ENCODE peak calls at places on chromosomes 7 and 10, in five cellular contexts. One of them, this sample, is unnamed. For H3K36me3, the result is how much of the 10 kb centered on the place peaks cover.

GRCh38 chr7:150374026-150374425 is 5.1 kb upstream of the ZNF775 start:
- DNase-seq in gastrocnemius medialis: no peak
- DNase-seq in PC-9: no peak
- DNase-seq in stomach: no peak
- DNase-seq in lung: no peak
- DNase-seq in this sample: no peak

GRCh38 chr7:31192996-31193395 is 140.9 kb downstream of the ADCYAP1R1 start:
- DNase-seq in gastrocnemius medialis: no peak
- DNase-seq in PC-9: no peak
- DNase-seq in stomach: peak
- DNase-seq in lung: peak
- DNase-seq in this sample: peak

GRCh38 chr7:134083766-134084487 is 43.2 kb upstream of the LRGUK start:
- DNase-seq in gastrocnemius medialis: no peak
- DNase-seq in PC-9: peak
- DNase-seq in stomach: no peak
- DNase-seq in lung: no peak
- DNase-seq in this sample: no peak

GRCh38 chr7:107563761-107564552 is at the start of the genes COG5 and DUS4L:
- DNase-seq in gastrocnemius medialis: peak
- DNase-seq in PC-9: peak
- DNase-seq in stomach: peak
- DNase-seq in lung: peak
- DNase-seq in this sample: peak

GRCh38 chr7:65820287-65820950 is 52.5 kb upstream of the VKORC1L1 start:
- DNase-seq in gastrocnemius medialis: no peak
- DNase-seq in PC-9: no peak
- DNase-seq in stomach: no peak
- DNase-seq in lung: no peak
- DNase-seq in this sample: no peak

GRCh38 chr10:84329986-84330651 is 1.7 kb downstream of the CCSER2 start:
- DNase-seq in gastrocnemius medialis: no peak
- DNase-seq in PC-9: no peak
- DNase-seq in stomach: no peak
- DNase-seq in lung: no peak
- DNase-seq in this sample: no peak

GRCh38 chr7:131933890-131934289 is 377.5 kb upstream of the PODXL start:
- DNase-seq in gastrocnemius medialis: no peak
- DNase-seq in PC-9: no peak
- DNase-seq in stomach: no peak
- DNase-seq in lung: no peak
- DNase-seq in this sample: no peak

GRCh38 chr7:151428393-151429231 is 11.3 kb downstream of the CRYGN start:
- DNase-seq in gastrocnemius medialis: peak
- DNase-seq in PC-9: peak
- DNase-seq in stomach: no peak
- DNase-seq in lung: no peak
- DNase-seq in this sample: no peak

GRCh38 chr7:5302577-5302976 is 19.8 kb downstream of the SLC29A4 start:
- DNase-seq in gastrocnemius medialis: no peak
- DNase-seq in PC-9: no peak
- DNase-seq in stomach: no peak
- DNase-seq in lung: no peak
- DNase-seq in this sample: no peak

GRCh38 chr10:43417950-43418768 is 9.2 kb upstream of the HNRNPF start:
- DNase-seq in gastrocnemius medialis: no peak
- DNase-seq in PC-9: no peak
- DNase-seq in stomach: no peak
- DNase-seq in lung: no peak
- DNase-seq in this sample: no peak

GRCh38 chr10:60757422-60757895 is 20.8 kb upstream of the CDK1 start:
- DNase-seq in gastrocnemius medialis: no peak
- DNase-seq in PC-9: no peak
- DNase-seq in stomach: no peak
- DNase-seq in lung: no peak
- DNase-seq in this sample: no peak

GRCh38 chr7:44678468-44679179 is 70.0 kb upstream of the ZMIZ2 start:
- DNase-seq in gastrocnemius medialis: peak
- DNase-seq in PC-9: no peak
- DNase-seq in stomach: no peak
- DNase-seq in lung: peak
- DNase-seq in this sample: no peak

GRCh38 chr7:117325836-117326235 is 3.0 kb upstream of the WNT2 start:
- DNase-seq in gastrocnemius medialis: no peak
- DNase-seq in PC-9: no peak
- DNase-seq in stomach: no peak
- DNase-seq in lung: no peak
- DNase-seq in this sample: no peak

GRCh38 chr10:119393019-119393418 is 149.5 kb downstream of the RGS10 start:
- DNase-seq in gastrocnemius medialis: no peak
- DNase-seq in PC-9: no peak
- DNase-seq in stomach: no peak
- DNase-seq in lung: no peak
- DNase-seq in this sample: no peak

GRCh38 chr7:24737281-24737680 is 20.0 kb downstream of the GSDME start:
- DNase-seq in gastrocnemius medialis: no peak
- DNase-seq in PC-9: no peak
- DNase-seq in stomach: no peak
- DNase-seq in lung: no peak
- DNase-seq in this sample: no peak

GRCh38 chr10:101896466-101896865 is 52.9 kb upstream of the KCNIP2 start:
- DNase-seq in gastrocnemius medialis: no peak
- DNase-seq in PC-9: no peak
- DNase-seq in stomach: no peak
- DNase-seq in lung: no peak
- DNase-seq in this sample: no peak

GRCh38 chr10:29838529-29838928 is 203.8 kb upstream of the SVIL start:
- DNase-seq in gastrocnemius medialis: no peak
- DNase-seq in PC-9: no peak
- DNase-seq in stomach: no peak
- DNase-seq in lung: no peak
- DNase-seq in this sample: no peak

GRCh38 chr10:86349474-86349873 is 17.1 kb downstream of the GRID1 start:
- DNase-seq in gastrocnemius medialis: no peak
- DNase-seq in PC-9: no peak
- DNase-seq in stomach: no peak
- DNase-seq in lung: no peak
- DNase-seq in this sample: no peak

GRCh38 chr7:68800316-68800715 is 798.0 kb upstream of the AUTS2 start:
- DNase-seq in gastrocnemius medialis: peak
- DNase-seq in PC-9: peak
- DNase-seq in stomach: no peak
- DNase-seq in lung: no peak
- DNase-seq in this sample: no peak

GRCh38 chr7:53661645-53662217 is 626.3 kb downstream of the POM121L12 start:
- DNase-seq in gastrocnemius medialis: no peak
- DNase-seq in PC-9: no peak
- DNase-seq in stomach: no peak
- DNase-seq in lung: no peak
- DNase-seq in this sample: no peak

GRCh38 chr7:7699370-7699769 is 19.0 kb downstream of the RPA3 start:
- DNase-seq in gastrocnemius medialis: no peak
- DNase-seq in PC-9: no peak
- DNase-seq in stomach: no peak
- DNase-seq in lung: no peak
- DNase-seq in this sample: no peak

GRCh38 chr7:131109757-131110293 is 217.9 kb upstream of the MKLN1 start:
- DNase-seq in gastrocnemius medialis: peak
- DNase-seq in PC-9: peak
- DNase-seq in stomach: peak
- DNase-seq in lung: peak
- DNase-seq in this sample: peak

GRCh38 chr7:70923086-70923845 is 208.7 kb upstream of the GALNT17 start:
- DNase-seq in gastrocnemius medialis: no peak
- DNase-seq in PC-9: no peak
- DNase-seq in stomach: no peak
- DNase-seq in lung: no peak
- DNase-seq in this sample: no peak

GRCh38 chr7:130133029-130133774 is 62.9 kb downstream of the KLHDC10 start:
- DNase-seq in gastrocnemius medialis: no peak
- DNase-seq in PC-9: no peak
- DNase-seq in stomach: no peak
- DNase-seq in lung: no peak
- DNase-seq in this sample: no peak

GRCh38 chr10:22017283-22018020 is 13.9 kb upstream of the DNAJC1 start:
- DNase-seq in gastrocnemius medialis: no peak
- DNase-seq in PC-9: no peak
- DNase-seq in stomach: no peak
- DNase-seq in lung: no peak
- DNase-seq in this sample: no peak
- H3K27ac ChIP-seq in gastrocnemius medialis: no peak
- H3K27ac ChIP-seq in PC-9: no peak
- H3K27ac ChIP-seq in stomach: no peak
- H3K27ac ChIP-seq in lung: no peak
- H3K27ac ChIP-seq in this sample: no peak

GRCh38 chr10:26573674-26574073 is 123.8 kb upstream of the PDSS1 start:
- DNase-seq in gastrocnemius medialis: no peak
- DNase-seq in PC-9: no peak
- DNase-seq in stomach: no peak
- DNase-seq in lung: no peak
- DNase-seq in this sample: no peak
- TF ChIP-seq CTCF in gastrocnemius medialis: no peak
- TF ChIP-seq CTCF in PC-9: no peak
- TF ChIP-seq CTCF in stomach: no peak
- TF ChIP-seq CTCF in lung: no peak
- TF ChIP-seq CTCF in this sample: no peak

DNA sequence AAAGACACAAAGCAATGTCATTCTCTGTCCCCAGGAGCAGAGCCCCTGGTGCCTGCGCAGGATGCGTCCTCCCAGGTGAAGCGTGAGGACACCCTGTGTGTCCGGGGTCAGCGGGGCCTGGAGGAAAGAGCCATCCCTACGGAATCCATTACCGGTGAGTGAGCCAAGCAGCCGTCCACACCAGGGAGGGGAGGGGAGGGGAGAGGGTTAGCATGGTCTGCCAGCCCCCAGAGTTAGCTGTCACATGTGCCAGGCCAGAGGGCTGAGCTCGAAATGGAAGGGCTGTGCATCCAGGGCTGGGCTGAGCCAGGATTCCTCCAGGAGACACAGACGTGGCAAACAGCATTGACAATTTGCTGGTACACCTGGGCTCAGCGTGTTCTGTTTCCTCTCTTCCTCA is 15.2 kb downstream of the ZNF282 start:
- DNase-seq in gastrocnemius medialis: no peak
- DNase-seq in PC-9: no peak
- DNase-seq in stomach: no peak
- DNase-seq in lung: no peak
- DNase-seq in this sample: no peak
- H3K36me3 ChIP-seq in gastrocnemius medialis: half or more
- H3K36me3 ChIP-seq in PC-9: half or more
- H3K36me3 ChIP-seq in stomach: half or more
- H3K36me3 ChIP-seq in lung: under half
- H3K36me3 ChIP-seq in this sample: under half

GRCh38 chr7:94782777-94783176 is 124.6 kb upstream of the PPP1R9A start:
- DNase-seq in gastrocnemius medialis: no peak
- DNase-seq in PC-9: no peak
- DNase-seq in stomach: no peak
- DNase-seq in lung: no peak
- DNase-seq in this sample: no peak

GRCh38 chr7:94781236-94781635 is 125.3 kb upstream of the SGCE start:
- DNase-seq in gastrocnemius medialis: no peak
- DNase-seq in PC-9: no peak
- DNase-seq in stomach: no peak
- DNase-seq in lung: no peak
- DNase-seq in this sample: no peak

DNA sequence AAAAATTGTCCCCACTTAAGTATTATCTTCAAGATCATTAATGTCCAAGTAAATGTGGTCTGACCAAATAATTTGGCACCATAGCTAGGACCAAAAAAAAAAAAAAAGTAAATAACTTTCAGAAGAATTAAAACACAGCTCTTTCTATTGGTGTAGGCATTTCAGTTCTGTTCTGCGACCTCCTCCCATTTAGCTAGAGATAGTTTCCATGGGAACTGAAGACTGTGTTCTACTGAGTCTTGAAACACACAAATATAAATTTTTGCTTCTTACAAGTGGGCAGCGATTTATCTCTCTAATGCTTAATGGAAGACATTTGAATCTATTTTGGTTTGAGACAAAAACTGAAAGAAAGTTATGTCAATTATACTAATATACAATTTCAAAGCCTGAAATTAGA is 123.1 kb upstream of the SGCE start:
- DNase-seq in gastrocnemius medialis: no peak
- DNase-seq in PC-9: no peak
- DNase-seq in stomach: no peak
- DNase-seq in lung: no peak
- DNase-seq in this sample: no peak
- H3K27ac ChIP-seq in gastrocnemius medialis: no peak
- H3K27ac ChIP-seq in PC-9: no peak
- H3K27ac ChIP-seq in stomach: no peak
- H3K27ac ChIP-seq in lung: no peak
- H3K27ac ChIP-seq in this sample: no peak

DNA sequence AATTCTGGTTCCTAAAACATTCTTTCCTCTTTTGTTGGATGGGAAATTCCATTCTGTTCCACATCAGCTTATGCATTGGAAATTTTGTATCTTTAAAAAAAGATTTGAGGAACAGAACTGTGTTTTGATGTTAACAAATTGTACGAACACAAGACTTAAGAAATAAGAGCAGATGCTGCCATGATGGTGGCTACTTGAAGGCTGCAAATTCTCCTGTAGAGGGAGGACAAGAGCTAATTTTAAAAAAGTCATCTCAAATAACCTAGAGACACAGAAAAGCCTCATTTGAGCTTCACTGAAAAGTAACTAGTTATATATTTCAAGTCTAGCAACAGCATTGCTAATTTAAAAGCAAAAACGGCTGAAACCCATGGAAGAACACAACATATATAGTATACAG is 29.8 kb downstream of the NDUFB2 start:
- DNase-seq in gastrocnemius medialis: no peak
- DNase-seq in PC-9: no peak
- DNase-seq in stomach: no peak
- DNase-seq in lung: no peak
- DNase-seq in this sample: no peak
- TF ChIP-seq CTCF in gastrocnemius medialis: no peak
- TF ChIP-seq CTCF in PC-9: peak
- TF ChIP-seq CTCF in stomach: no peak
- TF ChIP-seq CTCF in lung: no peak
- TF ChIP-seq CTCF in this sample: no peak